ENCODE peak calls at places on chromosomes 16 and 17, in five cellular contexts. G is occipital lobe, Z is amygdala, O is lower lobe of right lung, Q is T-helper 1 cell. F is an unnamed sample.

GRCh38 chr16:59021751-59022150 is 287.6 kb upstream of the GOT2 start:
- DNase-seq in G (no peak), Z (no peak), O (no peak), Q (no peak), F (no peak)

GRCh38 chr17:77127735-77128361 is 12.9 kb upstream of the SEC14L1 start:
- DNase-seq in G (no peak), Z (no peak), O (peak), Q (peak), F (peak)

GRCh38 chr17:38848939-38849563 is 4.5 kb downstream of the RPL23 start:
- DNase-seq in G (no peak), Z (no peak), O (no peak), Q (no peak), F (no peak)

GRCh38 chr17:59165933-59166342 is 10.4 kb downstream of the PRR11 start:
- DNase-seq in G (no peak), Z (peak), O (no peak), Q (no peak), F (no peak)

GRCh38 chr17:39787743-39788484 is 50.2 kb downstream of the GRB7 start:
- DNase-seq in G (no peak), Z (no peak), O (no peak), Q (no peak), F (no peak)

GRCh38 chr17:66930933-66931332 is 33.6 kb upstream of the CACNG4 start:
- DNase-seq in G (no peak), Z (no peak), O (no peak), Q (no peak), F (no peak)

GRCh38 chr17:40113961-40114272 is 7.9 kb upstream of the MSL1 start:
- DNase-seq in G (no peak), Z (no peak), O (no peak), Q (no peak), F (no peak)

GRCh38 chr17:64057701-64058263 is 37.3 kb upstream of the ICAM2 start:
- DNase-seq in G (no peak), Z (no peak), O (no peak), Q (no peak), F (no peak)

GRCh38 chr16:21301168-21301894 is 23.2 kb upstream of the CRYM start:
- DNase-seq in G (no peak), Z (no peak), O (peak), Q (no peak), F (peak)

GRCh38 chr17:50689251-50689650 is 18.5 kb downstream of the ANKRD40 start:
- DNase-seq in G (no peak), Z (no peak), O (no peak), Q (no peak), F (no peak)

GRCh38 chr17:68581863-68582645 is 19.1 kb downstream of the FAM20A start:
- DNase-seq in G (no peak), Z (no peak), O (peak), Q (no peak), F (no peak)

GRCh38 chr16:63806794-63807506 is 1314.9 kb downstream of the CDH11 start:
- DNase-seq in G (no peak), Z (no peak), O (no peak), Q (no peak), F (no peak)

GRCh38 chr17:73468221-73468620 is 156.4 kb upstream of the CDC42EP4 start:
- DNase-seq in G (no peak), Z (no peak), O (no peak), Q (no peak), F (no peak)

GRCh38 chr16:24731722-24732419 is 2.4 kb downstream of the TNRC6A start:
- DNase-seq in G (no peak), Z (no peak), O (no peak), Q (no peak), F (no peak)

GRCh38 chr17:3695723-3696411 is at the start of gene P2RX5:
- DNase-seq in G (no peak), Z (no peak), O (peak), Q (no peak), F (no peak)

GRCh38 chr17:74164446-74165045 is 38.9 kb upstream of the RPL38 start:
- DNase-seq in G (no peak), Z (no peak), O (no peak), Q (no peak), F (no peak)

GRCh38 chr17:29131814-29132682 is 48.1 kb downstream of the MYO18A start:
- DNase-seq in G (no peak), Z (no peak), O (no peak), Q (no peak), F (peak)

GRCh38 chr16:8905168-8905762 is 23.1 kb downstream of the LITAFD start:
- DNase-seq in G (no peak), Z (no peak), O (no peak), Q (no peak), F (no peak)

GRCh38 chr17:4485676-4486646 is 12.7 kb upstream of the SPNS2 start:
- DNase-seq in G (no peak), Z (no peak), O (no peak), Q (no peak), F (no peak)

GRCh38 chr17:40483679-40484078 is 17.7 kb downstream of the TNS4 start:
- DNase-seq in G (no peak), Z (no peak), O (no peak), Q (no peak), F (no peak)

GRCh38 chr17:59105852-59106462 is 723 bp downstream of the TRIM37 start:
- DNase-seq in G (peak), Z (peak), O (peak), Q (peak), F (peak)

GRCh38 chr17:559699-560378 is 154.8 kb downstream of the VPS53 start:
- DNase-seq in G (peak), Z (no peak), O (no peak), Q (no peak), F (no peak)

GRCh38 chr17:17400566-17401184 is 76.1 kb upstream of the MED9 start:
- DNase-seq in G (no peak), Z (no peak), O (no peak), Q (no peak), F (no peak)

GRCh38 chr17:8007836-8008235 is 5.4 kb downstream of the GUCY2D start:
- DNase-seq in G (no peak), Z (no peak), O (no peak), Q (no peak), F (no peak)

GRCh38 chr16:57610611-57611010 is 17.8 kb upstream of the ADGRG1 start:
- DNase-seq in G (no peak), Z (no peak), O (no peak), Q (no peak), F (no peak)

GRCh38 chr17:66580601-66581385 is 254.1 kb upstream of the CACNG5 start:
- DNase-seq in G (no peak), Z (no peak), O (no peak), Q (no peak), F (peak)

GRCh38 chr16:10744370-10745030 is 858 bp downstream of the NUBP1 start:
- DNase-seq in G (no peak), Z (no peak), O (no peak), Q (no peak), F (no peak)

GRCh38 chr16:69057400-69058378 is 47.8 kb upstream of the HAS3 start:
- DNase-seq in G (no peak), Z (no peak), O (no peak), Q (no peak), F (no peak)

GRCh38 chr17:302300-302698 is 50.3 kb downstream of the RPH3AL start:
- DNase-seq in G (no peak), Z (no peak), O (peak), Q (no peak), F (no peak)

GRCh38 chr16:405548-406506 is 4.1 kb downstream of the DECR2 start:
- DNase-seq in G (no peak), Z (no peak), O (no peak), Q (no peak), F (no peak)

GRCh38 chr16:75821117-75821516 is 94.8 kb upstream of the CPHXL start:
- DNase-seq in G (no peak), Z (no peak), O (no peak), Q (no peak), F (no peak)

GRCh38 chr17:75996665-75997590 is 3.7 kb upstream of the CDK3 start:
- DNase-seq in G (no peak), Z (no peak), O (peak), Q (no peak), F (peak)

GRCh38 chr17:21539146-21539545 is 153.2 kb upstream of the KCNJ18 start:
- DNase-seq in G (no peak), Z (no peak), O (no peak), Q (no peak), F (no peak)

GRCh38 chr16:82859638-82860037 is 232.9 kb downstream of the CDH13 start:
- DNase-seq in G (no peak), Z (no peak), O (no peak), Q (no peak), F (no peak)

GRCh38 chr17:49898547-49899490 is 51.0 kb upstream of the TAC4 start:
- DNase-seq in G (no peak), Z (no peak), O (no peak), Q (no peak), F (no peak)

GRCh38 chr17:16941072-16941641 is 30.8 kb downstream of the TNFRSF13B start:
- DNase-seq in G (no peak), Z (no peak), O (no peak), Q (no peak), F (no peak)

GRCh38 chr17:13874817-13875216 is 194.5 kb upstream of the COX10 start:
- DNase-seq in G (no peak), Z (no peak), O (no peak), Q (no peak), F (no peak)

GRCh38 chr17:62797959-62798358 is 10.2 kb downstream of the MARCHF10 start:
- DNase-seq in G (no peak), Z (no peak), O (no peak), Q (no peak), F (no peak)